ENCODE peak calls at places on chromosomes 3 and 15, in ten cellular contexts. L, D, T, R, M, W, G, J, E and Q are unnamed samples.

GRCh38 chr3:133895208-133896001 is at the start of gene RAB6B:
- DNase-seq in R (no peak), J (no peak), G (no peak), D (peak; percentile 54), M (peak; percentile 20), T (no peak), L (peak; percentile 85), W (peak; percentile 64), E (no peak), Q (no peak)

GRCh38 chr3:42375121-42375520 is 35.3 kb downstream of the LYZL4 start:
- DNase-seq in J (no peak), R (no peak), M (peak; percentile 80), G (no peak), T (no peak), E (no peak), W (no peak), D (no peak), L (no peak), Q (no peak)

GRCh38 chr15:22933641-22934061 is 46.5 kb downstream of the CYFIP1 start:
- DNase-seq in W (no peak), T (no peak), G (no peak), R (no peak), L (no peak), J (no peak), D (peak; percentile 50), M (no peak), E (peak; percentile 69), Q (peak; percentile 34)

GRCh38 chr3:146403792-146404191 is 65.6 kb downstream of the PLSCR2 start:
- DNase-seq in W (no peak), R (no peak), D (no peak), L (no peak), E (no peak), G (no peak), T (no peak), M (no peak), J (no peak), Q (no peak)

GRCh38 chr3:51888463-51889105 is 13.2 kb upstream of the IQCF5 start:
- DNase-seq in T (no peak), L (no peak), E (no peak), G (no peak), J (no peak), W (no peak), M (no peak), R (no peak), D (no peak), Q (no peak)

GRCh38 chr3:106281231-106281630 is 412.4 kb upstream of the CBLB start:
- DNase-seq in J (no peak), M (no peak), W (no peak), T (no peak), L (peak; percentile 19), R (no peak), D (no peak), G (no peak), E (no peak), Q (no peak)

GRCh38 chr3:30400924-30401323 is 205.5 kb upstream of the TGFBR2 start:
- DNase-seq in E (no peak), D (no peak), W (no peak), G (no peak), R (no peak), L (no peak), M (no peak), T (no peak), J (no peak), Q (no peak)

GRCh38 chr3:155367510-155367909 is 74.0 kb upstream of the STRIT1 start:
- DNase-seq in W (no peak), L (no peak), G (no peak), E (no peak), J (no peak), D (no peak), R (no peak), M (no peak), T (no peak), Q (no peak)

GRCh38 chr3:182730675-182731042 is 62.6 kb upstream of the ATP11B start:
- DNase-seq in G (no peak), L (peak; percentile 13), D (no peak), W (no peak), E (no peak), M (no peak), J (no peak), R (no peak), T (no peak), Q (no peak)
- H3K4me3 ChIP-seq in G (no peak overlapping the region), L (no peak overlapping the region), D (no peak overlapping the region), W (no peak overlapping the region), E (peak overlapping the region; percentile 57), M (no peak overlapping the region), J (no peak overlapping the region), R (no peak overlapping the region), T (no peak overlapping the region), Q (peak overlapping the region; percentile 22)

GRCh38 chr3:128999104-128999503 is 2.0 kb upstream of the EFCC1 start:
- DNase-seq in G (no peak), D (no peak), E (no peak), J (no peak), L (no peak), M (no peak), T (no peak), R (no peak), W (no peak), Q (no peak)

GRCh38 chr3:128998532-128998931 is 2.6 kb upstream of the EFCC1 start:
- DNase-seq in J (no peak), T (no peak), M (peak; percentile 42), G (no peak), W (no peak), L (no peak), D (no peak), E (no peak), R (no peak), Q (no peak)

GRCh38 chr3:128996200-128996599 is 2.3 kb upstream of the CFAP92 start:
- DNase-seq in W (no peak), D (no peak), R (no peak), J (no peak), T (no peak), M (no peak), E (no peak), L (no peak), G (no peak), Q (no peak)

GRCh38 chr3:128996741-128997140 is 2.9 kb upstream of the CFAP92 start:
- DNase-seq in D (no peak), W (no peak), E (no peak), L (no peak), J (no peak), M (peak; percentile 43), T (no peak), G (no peak), R (no peak), Q (no peak)

GRCh38 chr3:128997486-128997885 is 3.6 kb upstream of the CFAP92 start:
- DNase-seq in E (no peak), M (no peak), R (no peak), J (no peak), G (no peak), W (no peak), T (no peak), D (no peak), L (no peak), Q (no peak)
- H3K4me3 ChIP-seq in E (no peak overlapping the region), M (no peak overlapping the region), R (no peak overlapping the region), J (no peak overlapping the region), G (no peak overlapping the region), W (no peak overlapping the region), T (no peak overlapping the region), D (no peak overlapping the region), L (no peak overlapping the region), Q (no peak overlapping the region)

GRCh38 chr3:127914584-127914983 is 448 bp upstream of the KBTBD12 start:
- DNase-seq in M (no peak), L (no peak), J (no peak), R (no peak), D (no peak), W (no peak), E (no peak), T (no peak), G (no peak), Q (no peak)
- H3K4me3 ChIP-seq in M (no peak overlapping the region), L (no peak overlapping the region), J (no peak overlapping the region), R (peak overlapping the region; percentile 40), D (no peak overlapping the region), W (peak overlapping the region; percentile 55), E (no peak overlapping the region), T (peak overlapping the region; percentile 23), G (peak overlapping the region; percentile 61), Q (peak overlapping the region; percentile 51)

DNA sequence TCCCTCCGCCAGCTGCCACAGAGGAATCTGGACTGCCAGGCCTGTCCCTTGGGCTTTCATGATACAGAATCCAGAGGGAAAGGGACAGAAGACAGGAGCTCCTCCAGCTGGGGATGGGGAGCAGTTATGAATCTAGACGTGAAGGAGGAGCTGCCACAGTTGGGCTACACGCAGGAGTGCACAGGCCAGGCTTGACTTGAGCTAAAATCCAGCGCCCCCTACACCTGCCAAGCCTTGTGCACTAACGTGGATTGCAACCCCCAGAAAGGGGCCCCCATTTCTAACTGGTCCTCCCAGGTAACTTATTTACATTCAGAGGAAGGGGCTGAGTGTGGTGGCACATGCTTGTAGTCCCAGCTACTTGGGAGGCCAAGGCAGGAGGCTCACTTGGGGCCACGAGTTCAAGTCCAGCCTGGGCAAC is 14.3 kb downstream of the KLHL6 start:
- DNase-seq in L (no peak), R (no peak), M (no peak), W (no peak), G (no peak), D (no peak), T (no peak), J (no peak), E (no peak), Q (no peak)
- H3K4me3 ChIP-seq in L (no peak overlapping the region), R (no peak overlapping the region), M (no peak overlapping the region), W (no peak overlapping the region), G (no peak overlapping the region), D (no peak overlapping the region), T (no peak overlapping the region), J (no peak overlapping the region), E (peak overlapping the region; percentile 10), Q (no peak overlapping the region)

GRCh38 chr3:15207836-15208504 is 1.9 kb downstream of the CAPN7 start:
- DNase-seq in W (no peak), L (no peak), T (no peak), G (no peak), E (no peak), D (no peak), J (no peak), M (no peak), R (no peak), Q (no peak)
- H3K4me3 ChIP-seq in W (peak overlapping the region; percentile 80), L (peak overlapping the region; percentile 91), T (no peak overlapping the region), G (peak overlapping the region; percentile 94), E (peak overlapping the region; percentile 84), D (peak overlapping the region; percentile 97), J (peak overlapping the region; percentile 98), M (no peak overlapping the region), R (peak overlapping the region; percentile 97), Q (peak overlapping the region; percentile 80)

DNA sequence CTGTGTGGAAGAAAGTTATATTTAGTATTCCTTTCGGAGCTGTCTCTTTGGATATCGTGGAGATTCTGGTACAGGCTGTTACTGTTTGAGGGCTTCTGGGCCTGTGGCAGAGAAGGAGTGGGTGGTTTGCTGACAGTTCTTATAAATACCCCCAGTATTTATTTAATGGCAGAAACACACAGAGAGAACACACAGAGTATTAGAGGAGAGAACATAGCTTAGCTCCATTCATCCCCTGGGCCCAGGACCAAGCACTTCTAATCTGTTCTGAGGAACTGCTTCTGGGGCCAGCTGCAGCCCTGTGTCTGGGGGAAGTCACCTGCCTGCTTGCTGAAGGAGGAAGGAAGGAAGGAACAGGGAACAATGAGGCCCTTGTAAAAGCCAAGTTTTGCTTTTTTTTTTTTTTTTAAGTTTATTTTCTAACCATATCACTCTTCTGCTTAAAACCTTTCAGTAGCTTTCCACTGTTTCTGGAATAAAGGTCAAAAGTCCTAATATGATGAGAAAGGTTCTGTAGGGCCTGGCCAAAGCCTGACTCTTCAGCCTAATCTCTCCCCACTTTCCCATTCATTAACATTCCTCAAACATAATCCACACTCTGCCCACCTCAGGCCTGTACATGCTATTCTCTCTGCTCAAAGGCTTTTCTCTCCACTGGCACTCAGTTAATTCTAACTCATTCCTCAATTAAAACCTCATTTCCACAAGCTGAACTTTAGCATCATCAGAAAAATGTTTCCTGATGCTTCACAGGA is 11.8 kb upstream of the PP2D1 start:
- DNase-seq in G (peak; percentile 76), J (no peak), D (no peak), E (no peak), M (peak; percentile 74), R (no peak), T (peak; percentile 26), L (peak; percentile 40), W (peak; percentile 41), Q (peak; percentile 67)
- H3K4me3 ChIP-seq in G (no peak overlapping the region), J (no peak overlapping the region), D (no peak overlapping the region), E (no peak overlapping the region), M (no peak overlapping the region), R (no peak overlapping the region), T (no peak overlapping the region), L (no peak overlapping the region), W (no peak overlapping the region), Q (no peak overlapping the region)